ENCODE peak calls at places on chromosome 14, in four cellular contexts. L is GM12878, B is SK-N-SH, V is HepG2. K is an unnamed sample.

GRCh38 chr14:89137514-89138163 is 279.4 kb downstream of the FOXN3 start:
- DNase-seq in L (no peak), B (peak), V (peak), K (peak)

GRCh38 chr14:64788706-64789105 is 84.5 kb downstream of the PLEKHG3 start:
- DNase-seq in L (no peak), B (no peak), V (no peak), K (peak)

GRCh38 chr14:57637901-57638300 is 144.2 kb upstream of the CCDC198 start:
- DNase-seq in L (no peak), B (no peak), V (no peak), K (no peak)

GRCh38 chr14:101736585-101736984 is 24.9 kb upstream of the PPP2R5C start:
- DNase-seq in L (no peak), B (no peak), V (no peak), K (no peak)

GRCh38 chr14:91330846-91331245 is 86.3 kb upstream of the GPR68 start:
- DNase-seq in L (no peak), B (no peak), V (no peak), K (no peak)

GRCh38 chr14:50045837-50046236 is 70.5 kb downstream of the VCPKMT start:
- DNase-seq in L (no peak), B (no peak), V (no peak), K (no peak)

GRCh38 chr14:38867561-38868150 is 235.4 kb downstream of the SEC23A start:
- DNase-seq in L (no peak), B (peak), V (peak), K (peak)

GRCh38 chr14:91400696-91401095 is 16.9 kb downstream of the CCDC88C start:
- DNase-seq in L (no peak), B (no peak), V (no peak), K (no peak)

GRCh38 chr14:42469637-42470426 is 863.2 kb downstream of the LRFN5 start:
- DNase-seq in L (peak), B (no peak), V (no peak), K (peak)

GRCh38 chr14:102320033-102320660 is 601 bp downstream of the ZNF839 start:
- DNase-seq in L (no peak), B (no peak), V (no peak), K (peak)

GRCh38 chr14:104647467-104648063 is 41.9 kb upstream of the INF2 start:
- DNase-seq in L (no peak), B (no peak), V (no peak), K (no peak)

GRCh38 chr14:95340201-95340697 is 20.5 kb upstream of the CLMN start:
- DNase-seq in L (no peak), B (no peak), V (peak), K (peak)

GRCh38 chr14:59320771-59321170 is 132.3 kb downstream of the DAAM1 start:
- DNase-seq in L (no peak), B (no peak), V (no peak), K (no peak)

GRCh38 chr14:95679148-95679547 is 7.1 kb upstream of the TCL1B start:
- DNase-seq in L (no peak), B (no peak), V (no peak), K (no peak)

GRCh38 chr14:90552465-90553297 is 155.9 kb downstream of the CALM1 start:
- DNase-seq in L (no peak), B (no peak), V (no peak), K (no peak)

GRCh38 chr14:36716614-36717184 is 55.0 kb downstream of the PAX9 start:
- DNase-seq in L (no peak), B (no peak), V (peak), K (no peak)

GRCh38 chr14:83556746-83557460 is 1973.0 kb upstream of the FLRT2 start:
- DNase-seq in L (no peak), B (no peak), V (no peak), K (no peak)

GRCh38 chr14:65732112-65732511 is 319.6 kb downstream of the FUT8 start:
- DNase-seq in L (peak), B (no peak), V (no peak), K (no peak)

GRCh38 chr14:88421286-88421685 is 35.8 kb downstream of the SPATA7 start:
- DNase-seq in L (no peak), B (no peak), V (no peak), K (no peak)

GRCh38 chr14:94180655-94181271 is 6.6 kb downstream of the PPP4R4 start:
- DNase-seq in L (peak), B (peak), V (peak), K (peak)

GRCh38 chr14:50021261-50021660 is 95.1 kb downstream of the VCPKMT start:
- DNase-seq in L (peak), B (no peak), V (no peak), K (no peak)

GRCh38 chr14:62125793-62126192 is 363.6 kb downstream of the SNAPC1 start:
- DNase-seq in L (no peak), B (no peak), V (no peak), K (no peak)

GRCh38 chr14:79730911-79731310 is 480.4 kb downstream of the DIO2 start:
- DNase-seq in L (no peak), B (no peak), V (no peak), K (no peak)

GRCh38 chr14:97411938-97412612 is 614.9 kb downstream of the VRK1 start:
- DNase-seq in L (no peak), B (no peak), V (no peak), K (no peak)

GRCh38 chr14:96638041-96638855 is 136.1 kb downstream of the PAPOLA start:
- DNase-seq in L (no peak), B (peak), V (no peak), K (no peak)

DNA sequence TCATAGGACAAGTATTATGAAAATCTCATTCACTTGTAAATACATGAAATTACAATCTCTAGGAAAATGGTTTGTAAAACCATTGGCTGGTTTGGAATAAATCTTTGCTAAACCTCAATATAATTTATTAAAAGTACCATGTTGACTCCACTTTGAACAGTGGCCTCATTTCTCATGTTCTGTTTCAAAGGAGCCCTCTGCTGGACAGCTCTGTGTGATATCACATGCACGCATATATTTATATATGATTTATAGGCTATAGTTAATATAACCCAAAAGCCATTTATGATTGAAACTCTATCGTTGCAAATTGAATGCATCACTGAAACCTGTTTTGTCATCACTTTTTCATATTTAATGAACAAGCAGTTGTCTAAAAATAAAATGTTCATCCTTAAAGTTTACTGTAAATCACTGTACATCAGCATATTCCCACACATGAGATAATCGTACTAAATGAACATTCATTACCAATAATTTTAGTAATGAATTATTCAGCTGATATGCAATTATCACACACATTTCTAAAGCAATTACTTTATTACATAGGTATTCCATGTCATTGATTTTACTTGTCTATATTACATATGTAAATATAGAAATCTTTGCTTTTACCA is 493.8 kb downstream of the NPAS3 start:
- DNase-seq in L (no peak), B (no peak), V (peak), K (peak)
- TF ChIP-seq PBX3 in L (no peak), B (no peak), V (no peak), K (no peak)

GRCh38 chr14:33954016-33954598 is 3.2 kb upstream of the EGLN3 start:
- DNase-seq in L (no peak), B (peak), V (no peak), K (no peak)

GRCh38 chr14:33950320-33951182 is at the start of gene EGLN3:
- DNase-seq in L (no peak), B (peak), V (peak), K (peak)

GRCh38 chr14:33952541-33952940 is 1.7 kb upstream of the EGLN3 start:
- DNase-seq in L (no peak), B (no peak), V (no peak), K (no peak)

GRCh38 chr14:33949051-33950037 is 1.5 kb downstream of the EGLN3 start:
- DNase-seq in L (no peak), B (no peak), V (no peak), K (no peak)

DNA sequence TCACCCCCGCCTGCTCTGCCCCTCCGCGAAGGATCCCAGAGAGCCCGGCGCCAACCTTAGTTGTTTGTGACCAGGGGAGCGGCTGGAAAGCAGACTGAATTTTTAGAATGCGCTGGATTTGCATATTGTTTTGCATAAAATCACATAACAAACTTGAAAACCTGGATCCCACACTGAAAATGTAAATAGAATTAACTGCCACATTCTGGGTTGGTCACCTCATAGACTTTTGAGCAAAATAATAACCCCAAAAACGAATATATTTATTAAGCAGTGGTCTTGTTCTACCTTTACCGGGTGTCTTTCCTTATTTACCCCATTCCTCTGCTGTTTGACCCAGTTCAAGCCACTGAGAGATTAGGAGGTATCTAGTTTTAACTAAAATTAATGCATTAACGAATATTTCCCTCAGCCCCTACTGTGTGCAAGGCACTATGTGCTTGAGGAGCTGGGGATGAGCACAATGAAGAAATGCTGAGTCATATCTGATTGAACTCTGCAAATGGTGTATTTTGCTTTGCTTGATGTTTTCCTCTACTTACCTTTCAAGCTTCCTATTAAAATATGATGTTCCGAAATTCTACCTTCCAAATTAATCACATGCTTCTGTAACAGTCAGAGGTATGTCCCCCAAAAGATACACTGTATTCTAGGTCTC is 438 bp upstream of the EGLN3 start:
- DNase-seq in L (no peak), B (no peak), V (no peak), K (no peak)
- TF ChIP-seq PBX3 in L (peak), B (peak), V (no peak), K (no peak)

DNA sequence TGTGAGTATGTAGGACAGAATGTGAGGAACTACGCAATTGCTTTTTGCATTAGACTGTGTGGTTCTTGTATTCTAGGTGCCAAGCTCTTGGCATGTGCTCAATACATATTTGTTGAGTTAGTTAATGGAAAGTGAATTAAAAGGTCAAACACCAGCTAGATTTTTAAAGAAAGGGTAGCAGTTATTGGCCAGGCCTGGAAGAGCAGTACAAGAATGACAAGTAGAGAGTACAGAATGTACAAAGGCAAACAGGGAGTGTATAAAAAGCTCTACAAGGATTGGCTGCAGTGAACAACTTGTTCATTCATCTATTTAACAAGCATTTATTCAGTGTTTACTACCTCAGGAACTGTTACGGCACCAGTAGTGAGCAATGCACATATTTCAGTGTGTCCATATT is 854.0 kb upstream of the SEL1L start:
- DNase-seq in L (no peak), B (no peak), V (no peak), K (no peak)
- TF ChIP-seq PBX3 in L (no peak), B (no peak), V (no peak), K (no peak)

GRCh38 chr14:55707365-55707804 is 127.4 kb downstream of the KTN1 start:
- DNase-seq in L (no peak), B (no peak), V (peak), K (peak)
- TF ChIP-seq PBX3 in L (no peak), B (no peak), V (no peak), K (no peak)